ENCODE peak calls at places on chromosome 16, in four cellular contexts. One of them, this sample, is unnamed.
A peak's percentile ranks its signal among the peaks of the same experiment; 100 is the strongest.

GRCh38 chr16:85655216-85656129 is 33.3 kb downstream of the GINS2 start:
- DNase-seq in T47D: no peak
- DNase-seq in adrenal gland: no peak
- DNase-seq in NCI-H1092 treated with DMSO at 0.1 percent for 48 hours: no peak
- DNase-seq in this sample: no peak

GRCh38 chr16:14337303-14338191 is 266.4 kb downstream of the MRTFB start:
- DNase-seq in adrenal gland: no peak
- DNase-seq in T47D: no peak
- DNase-seq in NCI-H1092 treated with DMSO at 0.1 percent for 48 hours: no peak
- DNase-seq in this sample: no peak

GRCh38 chr16:12546918-12547607 is 256.6 kb downstream of the CPPED1 start:
- DNase-seq in NCI-H1092 treated with DMSO at 0.1 percent for 48 hours: no peak
- DNase-seq in adrenal gland: no peak
- DNase-seq in T47D: no peak
- DNase-seq in this sample: no peak

GRCh38 chr16:19696961-19697360 is 21.1 kb downstream of the KNOP1 start:
- DNase-seq in NCI-H1092 treated with DMSO at 0.1 percent for 48 hours: peak; percentile 94
- DNase-seq in T47D: no peak
- DNase-seq in adrenal gland: no peak
- DNase-seq in this sample: no peak

GRCh38 chr16:66988197-66988788 is at the start of gene CES4A:
- DNase-seq in T47D: no peak
- DNase-seq in adrenal gland: peak; percentile 72
- DNase-seq in NCI-H1092 treated with DMSO at 0.1 percent for 48 hours: no peak
- DNase-seq in this sample: no peak

GRCh38 chr16:27724491-27724878 is 174.5 kb downstream of the KATNIP start:
- DNase-seq in NCI-H1092 treated with DMSO at 0.1 percent for 48 hours: peak; percentile 17
- DNase-seq in adrenal gland: no peak
- DNase-seq in T47D: peak; percentile 13
- DNase-seq in this sample: no peak

GRCh38 chr16:20611975-20612471 is 35.9 kb upstream of the ACSM2B start:
- DNase-seq in adrenal gland: peak; percentile 21
- DNase-seq in T47D: no peak
- DNase-seq in NCI-H1092 treated with DMSO at 0.1 percent for 48 hours: peak; percentile 91
- DNase-seq in this sample: peak; percentile 57

GRCh38 chr16:60907645-60908044 is 1128.6 kb downstream of the CDH8 start:
- DNase-seq in NCI-H1092 treated with DMSO at 0.1 percent for 48 hours: no peak
- DNase-seq in T47D: no peak
- DNase-seq in adrenal gland: no peak
- DNase-seq in this sample: no peak

GRCh38 chr16:8594149-8594666 is 3.9 kb upstream of the TMEM114 start:
- DNase-seq in NCI-H1092 treated with DMSO at 0.1 percent for 48 hours: no peak
- DNase-seq in T47D: no peak
- DNase-seq in adrenal gland: peak; percentile 25
- DNase-seq in this sample: no peak

GRCh38 chr16:69324013-69324531 is 6.3 kb downstream of the PDF start:
- DNase-seq in adrenal gland: peak; percentile 74
- DNase-seq in NCI-H1092 treated with DMSO at 0.1 percent for 48 hours: no peak
- DNase-seq in T47D: peak; percentile 74
- DNase-seq in this sample: peak; percentile 26

GRCh38 chr16:46743232-46743719 is 4.9 kb downstream of the MYLK3 start:
- DNase-seq in adrenal gland: peak; percentile 22
- DNase-seq in T47D: peak; percentile 79
- DNase-seq in NCI-H1092 treated with DMSO at 0.1 percent for 48 hours: no peak
- DNase-seq in this sample: no peak

GRCh38 chr16:10988164-10988803 is 43.9 kb downstream of the CLEC16A start:
- DNase-seq in NCI-H1092 treated with DMSO at 0.1 percent for 48 hours: no peak
- DNase-seq in adrenal gland: no peak
- DNase-seq in T47D: peak; percentile 21
- DNase-seq in this sample: no peak

GRCh38 chr16:561413-561794 is 1.2 kb downstream of the PRR35 start:
- DNase-seq in NCI-H1092 treated with DMSO at 0.1 percent for 48 hours: no peak
- DNase-seq in T47D: no peak
- DNase-seq in adrenal gland: no peak
- DNase-seq in this sample: no peak

GRCh38 chr16:75559564-75560372 is 3.7 kb upstream of the TMEM231 start:
- DNase-seq in NCI-H1092 treated with DMSO at 0.1 percent for 48 hours: no peak
- DNase-seq in adrenal gland: no peak
- DNase-seq in T47D: peak; percentile 7
- DNase-seq in this sample: no peak

GRCh38 chr16:14106457-14106856 is 35.3 kb downstream of the MRTFB start:
- DNase-seq in T47D: no peak
- DNase-seq in adrenal gland: no peak
- DNase-seq in NCI-H1092 treated with DMSO at 0.1 percent for 48 hours: no peak
- DNase-seq in this sample: no peak

GRCh38 chr16:68993421-68993820 is 112.0 kb upstream of the HAS3 start:
- DNase-seq in NCI-H1092 treated with DMSO at 0.1 percent for 48 hours: no peak
- DNase-seq in T47D: no peak
- DNase-seq in adrenal gland: no peak
- DNase-seq in this sample: no peak

GRCh38 chr16:6345090-6345489 is 987.6 kb upstream of the RBFOX1 start:
- DNase-seq in NCI-H1092 treated with DMSO at 0.1 percent for 48 hours: no peak
- DNase-seq in T47D: no peak
- DNase-seq in adrenal gland: no peak
- DNase-seq in this sample: no peak

GRCh38 chr16:47064775-47065174 is 79.0 kb downstream of the NETO2 start:
- DNase-seq in NCI-H1092 treated with DMSO at 0.1 percent for 48 hours: no peak
- DNase-seq in T47D: peak; percentile 4
- DNase-seq in adrenal gland: no peak
- DNase-seq in this sample: no peak

GRCh38 chr16:29825145-29826044 is 5.1 kb downstream of the MVP start:
- DNase-seq in NCI-H1092 treated with DMSO at 0.1 percent for 48 hours: no peak
- DNase-seq in adrenal gland: peak; percentile 77
- DNase-seq in T47D: no peak
- DNase-seq in this sample: no peak

GRCh38 chr16:66378739-66379570 is 12.5 kb downstream of the CDH5 start:
- DNase-seq in adrenal gland: no peak
- DNase-seq in NCI-H1092 treated with DMSO at 0.1 percent for 48 hours: no peak
- DNase-seq in T47D: peak; percentile 38
- DNase-seq in this sample: no peak

GRCh38 chr16:4306439-4307214 is 9.2 kb upstream of the GLIS2 start:
- DNase-seq in T47D: no peak
- DNase-seq in NCI-H1092 treated with DMSO at 0.1 percent for 48 hours: peak; percentile 81
- DNase-seq in adrenal gland: no peak
- DNase-seq in this sample: no peak

GRCh38 chr16:30775381-30776099 is 11.5 kb downstream of the ZNF629 start:
- DNase-seq in T47D: peak; percentile 88
- DNase-seq in NCI-H1092 treated with DMSO at 0.1 percent for 48 hours: peak; percentile 79
- DNase-seq in adrenal gland: peak; percentile 83
- DNase-seq in this sample: peak; percentile 66

GRCh38 chr16:11565665-11566064 is 21.1 kb downstream of the LITAF start:
- DNase-seq in NCI-H1092 treated with DMSO at 0.1 percent for 48 hours: no peak
- DNase-seq in T47D: no peak
- DNase-seq in adrenal gland: no peak
- DNase-seq in this sample: no peak

GRCh38 chr16:8572063-8572918 is 18.0 kb downstream of the TMEM114 start:
- DNase-seq in T47D: no peak
- DNase-seq in adrenal gland: no peak
- DNase-seq in NCI-H1092 treated with DMSO at 0.1 percent for 48 hours: peak; percentile 6
- DNase-seq in this sample: no peak

GRCh38 chr16:84806256-84806889 is 13.4 kb upstream of the CRISPLD2 start:
- DNase-seq in adrenal gland: peak; percentile 56
- DNase-seq in T47D: peak; percentile 45
- DNase-seq in NCI-H1092 treated with DMSO at 0.1 percent for 48 hours: no peak
- DNase-seq in this sample: no peak

GRCh38 chr16:65414284-65414984 is 292.6 kb upstream of the CDH11 start:
- DNase-seq in T47D: no peak
- DNase-seq in NCI-H1092 treated with DMSO at 0.1 percent for 48 hours: no peak
- DNase-seq in adrenal gland: peak; percentile 82
- DNase-seq in this sample: no peak

GRCh38 chr16:53257001-53257400 is 177.3 kb upstream of the RBL2 start:
- DNase-seq in NCI-H1092 treated with DMSO at 0.1 percent for 48 hours: no peak
- DNase-seq in T47D: no peak
- DNase-seq in adrenal gland: no peak
- DNase-seq in this sample: no peak

GRCh38 chr16:64375386-64375980 is 746.4 kb downstream of the CDH11 start:
- DNase-seq in T47D: no peak
- DNase-seq in adrenal gland: no peak
- DNase-seq in NCI-H1092 treated with DMSO at 0.1 percent for 48 hours: no peak
- DNase-seq in this sample: no peak

GRCh38 chr16:10565167-10565566 is 15.2 kb downstream of the EMP2 start:
- DNase-seq in NCI-H1092 treated with DMSO at 0.1 percent for 48 hours: no peak
- DNase-seq in adrenal gland: peak; percentile 37
- DNase-seq in T47D: no peak
- DNase-seq in this sample: no peak

GRCh38 chr16:23694707-23695373 is 16.2 kb downstream of the PLK1 start:
- DNase-seq in NCI-H1092 treated with DMSO at 0.1 percent for 48 hours: no peak
- DNase-seq in T47D: no peak
- DNase-seq in adrenal gland: peak; percentile 41
- DNase-seq in this sample: no peak

GRCh38 chr16:67167588-67167987 is 2.8 kb upstream of the NOL3 start:
- DNase-seq in T47D: no peak
- DNase-seq in adrenal gland: no peak
- DNase-seq in NCI-H1092 treated with DMSO at 0.1 percent for 48 hours: no peak
- DNase-seq in this sample: no peak

This sample was measured in substantia nigra.